ENCODE peak calls at places on chromosomes 7 and 10, in six cellular contexts. K is PC-3; Z is CD8-positive, alpha-beta T cell; W is body of pancreas; Q is A549; X is hepatocyte. F is an unnamed sample.

GRCh38 chr7:40516376-40516775 is 381.6 kb downstream of the SUGCT start:
- DNase-seq in K (no peak), Z (no peak), W (no peak), Q (no peak), X (no peak), F (no peak)

GRCh38 chr10:7107287-7107686 is 303.5 kb downstream of the SFMBT2 start:
- DNase-seq in K (no peak), Z (no peak), W (no peak), Q (no peak), X (peak), F (no peak)

GRCh38 chr10:99235872-99236626 is 397 bp upstream of the HPSE2 start:
- DNase-seq in K (no peak), Z (no peak), W (peak), Q (no peak), X (peak), F (no peak)

GRCh38 chr7:124801330-124801895 is 35.8 kb upstream of the GPR37 start:
- DNase-seq in K (no peak), Z (no peak), W (no peak), Q (no peak), X (no peak), F (no peak)

GRCh38 chr7:51613911-51614344 is 297.3 kb upstream of the COBL start:
- DNase-seq in K (no peak), Z (no peak), W (no peak), Q (no peak), X (no peak), F (no peak)

GRCh38 chr7:34315032-34315431 is 343.0 kb upstream of the NPSR1 start:
- DNase-seq in K (no peak), Z (no peak), W (no peak), Q (no peak), X (no peak), F (no peak)

GRCh38 chr7:2524808-2525140 is 5.2 kb downstream of the LFNG start:
- DNase-seq in K (no peak), Z (no peak), W (peak), Q (no peak), X (no peak), F (no peak)

GRCh38 chr7:116770941-116771340 is 91.4 kb upstream of the CAPZA2 start:
- DNase-seq in K (peak), Z (no peak), W (no peak), Q (no peak), X (no peak), F (no peak)

GRCh38 chr7:154299736-154300135 is 247.5 kb downstream of the DPP6 start:
- DNase-seq in K (no peak), Z (no peak), W (no peak), Q (no peak), X (no peak), F (no peak)

GRCh38 chr7:27689045-27689877 is 26.6 kb upstream of the HIBADH start:
- DNase-seq in K (peak), Z (no peak), W (peak), Q (no peak), X (peak), F (peak)

GRCh38 chr7:82624337-82624736 is 180.8 kb upstream of the CACNA2D1 start:
- DNase-seq in K (peak), Z (no peak), W (no peak), Q (no peak), X (no peak), F (no peak)

GRCh38 chr7:37342665-37343471 is 105.8 kb downstream of the ELMO1 start:
- DNase-seq in K (no peak), Z (peak), W (no peak), Q (no peak), X (no peak), F (peak)

GRCh38 chr7:38932509-38933168 is 23.6 kb upstream of the VPS41 start:
- DNase-seq in K (peak), Z (peak), W (peak), Q (peak), X (peak), F (peak)

GRCh38 chr7:107661865-107662379 is 1.3 kb downstream of the SLC26A4 start:
- DNase-seq in K (no peak), Z (no peak), W (no peak), Q (peak), X (no peak), F (no peak)

GRCh38 chr10:45091968-45092367 is 91.2 kb downstream of the ZNF22 start:
- DNase-seq in K (no peak), Z (no peak), W (no peak), Q (no peak), X (no peak), F (no peak)

GRCh38 chr7:5428470-5429252 is 5.0 kb upstream of the TNRC18 start:
- DNase-seq in K (peak), Z (no peak), W (peak), Q (no peak), X (peak), F (no peak)

GRCh38 chr7:85184599-85185354 is 2.1 kb downstream of the SEMA3D start:
- DNase-seq in K (peak), Z (no peak), W (peak), Q (no peak), X (peak), F (no peak)

GRCh38 chr10:92240289-92241157 is 50.4 kb downstream of the CPEB3 start:
- DNase-seq in K (peak), Z (peak), W (peak), Q (peak), X (peak), F (peak)

GRCh38 chr10:78215645-78216044 is 182.0 kb downstream of the RPS24 start:
- DNase-seq in K (no peak), Z (no peak), W (peak), Q (no peak), X (peak), F (no peak)

GRCh38 chr10:61901829-61902447 is 439 bp downstream of the ARID5B start:
- DNase-seq in K (no peak), Z (peak), W (peak), Q (peak), X (peak), F (no peak)

GRCh38 chr10:118804262-118804773 is 49.5 kb upstream of the CACUL1 start:
- DNase-seq in K (no peak), Z (no peak), W (no peak), Q (no peak), X (no peak), F (no peak)

GRCh38 chr7:74403521-74404387 is 50.0 kb upstream of the GTF2IRD1 start:
- DNase-seq in K (no peak), Z (no peak), W (no peak), Q (no peak), X (no peak), F (no peak)

GRCh38 chr10:115956225-115957009 is 316.6 kb downstream of the GFRA1 start:
- DNase-seq in K (peak), Z (no peak), W (no peak), Q (no peak), X (no peak), F (no peak)

GRCh38 chr10:131930586-131931330 is 29.9 kb downstream of the PPP2R2D start:
- DNase-seq in K (no peak), Z (no peak), W (no peak), Q (no peak), X (no peak), F (no peak)

GRCh38 chr10:86899670-86900276 is 57.6 kb downstream of the MMRN2 start:
- DNase-seq in K (peak), Z (peak), W (peak), Q (peak), X (peak), F (peak)

GRCh38 chr10:47282657-47283018 is 17.4 kb upstream of the GDF10 start:
- DNase-seq in K (no peak), Z (no peak), W (no peak), Q (no peak), X (no peak), F (no peak)

GRCh38 chr7:4684826-4685225 is 2.7 kb downstream of the FOXK1 start:
- DNase-seq in K (no peak), Z (no peak), W (no peak), Q (no peak), X (no peak), F (no peak)

GRCh38 chr10:114492351-114493037 is 88.2 kb upstream of the AFAP1L2 start:
- DNase-seq in K (no peak), Z (no peak), W (no peak), Q (no peak), X (no peak), F (no peak)

GRCh38 chr7:128108641-128109423 is 77.6 kb upstream of the LRRC4 start:
- DNase-seq in K (no peak), Z (no peak), W (no peak), Q (no peak), X (no peak), F (no peak)

GRCh38 chr7:128106840-128107239 is 75.6 kb upstream of the LRRC4 start:
- DNase-seq in K (no peak), Z (no peak), W (no peak), Q (no peak), X (no peak), F (no peak)

GRCh38 chr7:128105228-128106022 is 74.2 kb upstream of the LRRC4 start:
- DNase-seq in K (no peak), Z (no peak), W (no peak), Q (no peak), X (no peak), F (no peak)

GRCh38 chr7:128110641-128111365 is 79.6 kb upstream of the LRRC4 start:
- DNase-seq in K (no peak), Z (no peak), W (no peak), Q (no peak), X (no peak), F (peak)

DNA sequence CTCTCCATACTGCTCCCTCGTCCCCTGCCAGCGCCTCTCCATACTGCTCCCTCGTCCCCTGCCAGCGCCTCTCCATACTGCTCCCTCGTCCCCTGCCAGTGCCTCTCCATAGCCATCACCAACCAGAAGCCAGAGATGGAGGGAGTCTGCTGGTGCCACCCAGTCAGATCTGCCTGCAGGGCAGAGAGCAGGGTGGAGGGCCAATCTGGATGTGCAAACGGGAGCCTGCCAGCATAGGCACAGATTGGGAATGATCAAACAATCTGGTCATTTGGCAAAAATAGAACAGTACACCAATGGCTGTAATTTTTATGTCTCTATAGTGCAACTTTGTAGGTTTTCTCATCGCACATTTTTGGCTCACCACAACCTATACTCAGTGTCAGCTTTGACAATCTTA is 76.9 kb upstream of the LRRC4 start:
- DNase-seq in K (no peak), Z (no peak), W (no peak), Q (no peak), X (no peak), F (no peak)
- H3K27ac ChIP-seq in K (no peak), Z (no peak), W (no peak), Q (no peak), X (no peak), F (no peak)

GRCh38 chr10:3495281-3495680 is 289.7 kb downstream of the KLF6 start:
- DNase-seq in K (no peak), Z (no peak), W (no peak), Q (no peak), X (no peak), F (no peak)

GRCh38 chr10:3493621-3494020 is 291.4 kb downstream of the KLF6 start:
- DNase-seq in K (peak), Z (no peak), W (no peak), Q (no peak), X (no peak), F (no peak)

GRCh38 chr10:3494879-3495230 is 290.2 kb downstream of the KLF6 start:
- DNase-seq in K (no peak), Z (no peak), W (no peak), Q (no peak), X (no peak), F (no peak)

GRCh38 chr10:3496138-3496537 is 288.9 kb downstream of the KLF6 start:
- DNase-seq in K (no peak), Z (no peak), W (no peak), Q (no peak), X (no peak), F (no peak)

DNA sequence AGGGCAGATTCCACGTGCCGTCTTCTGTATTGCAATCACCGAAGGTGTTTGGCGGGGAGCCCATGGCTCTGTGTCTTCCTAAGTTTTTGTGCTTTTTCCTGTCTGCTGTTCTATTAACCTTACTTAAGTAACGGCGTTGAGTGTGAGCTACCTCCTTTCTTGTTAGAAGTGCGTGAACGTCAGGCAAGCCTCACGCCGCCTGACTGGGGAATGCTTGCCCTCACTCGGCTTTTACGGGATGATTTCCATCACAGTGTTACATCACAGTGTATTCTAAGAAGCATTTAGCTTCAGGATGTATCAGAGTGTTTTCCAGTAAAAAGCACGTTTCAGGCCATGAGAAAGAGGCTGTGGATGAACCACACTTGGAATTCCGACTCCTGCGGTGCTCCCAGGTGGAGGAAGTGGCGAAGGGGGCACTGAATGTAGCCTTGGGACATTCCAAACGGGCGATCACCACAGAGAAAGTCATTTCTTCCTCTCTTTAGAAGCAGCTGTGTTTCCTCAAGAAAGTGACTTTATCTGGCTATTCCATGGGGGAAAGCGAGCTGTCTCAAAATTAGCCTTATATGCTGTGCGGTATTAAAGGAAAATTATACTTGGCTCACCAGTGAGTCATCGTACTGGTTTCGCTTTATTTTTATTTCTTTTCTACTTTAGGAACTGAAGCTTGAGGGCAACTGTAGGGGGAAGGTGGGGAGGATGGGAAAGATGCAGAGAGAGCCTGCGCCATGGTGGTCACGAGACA is 290.7 kb downstream of the KLF6 start:
- DNase-seq in K (no peak), Z (no peak), W (no peak), Q (no peak), X (no peak), F (no peak)
- H3K27ac ChIP-seq in K (no peak), Z (no peak), W (no peak), Q (no peak), X (peak), F (no peak)

DNA sequence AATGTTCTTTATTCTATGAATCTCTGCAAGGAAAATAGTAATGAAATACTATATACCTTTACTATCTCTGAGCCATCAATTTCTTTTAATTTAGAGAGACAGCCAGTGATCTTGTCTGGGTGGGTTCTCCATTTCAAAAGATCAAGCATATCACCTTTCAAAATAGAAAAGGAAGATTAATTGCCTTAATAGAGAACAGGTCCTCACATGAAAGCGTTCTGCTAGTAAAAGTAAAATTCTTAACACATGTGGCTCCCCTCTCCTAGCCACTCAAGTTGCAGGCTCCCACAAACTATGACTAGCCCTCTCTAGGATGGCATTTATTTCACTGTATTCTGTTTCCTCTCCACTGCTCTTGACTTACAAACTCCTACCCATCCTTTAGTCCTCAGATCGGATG is 310.1 kb upstream of the IMMP2L start:
- DNase-seq in K (no peak), Z (no peak), W (no peak), Q (no peak), X (no peak), F (no peak)
- H3K27ac ChIP-seq in K (no peak), Z (no peak), W (no peak), Q (no peak), X (no peak), F (no peak)

GRCh38 chr7:130990178-130990832 is 256.3 kb upstream of the KLF14 start:
- DNase-seq in K (no peak), Z (peak), W (no peak), Q (no peak), X (no peak), F (peak)
- H3K27ac ChIP-seq in K (no peak), Z (no peak), W (no peak), Q (no peak), X (no peak), F (peak)

GRCh38 chr7:132576723-132577089 is 436 bp upstream of the PLXNA4 start:
- DNase-seq in K (no peak), Z (no peak), W (no peak), Q (no peak), X (peak), F (no peak)

GRCh38 chr7:132577206-132578049 is 1.2 kb upstream of the PLXNA4 start:
- DNase-seq in K (peak), Z (no peak), W (peak), Q (peak), X (peak), F (no peak)

GRCh38 chr7:132574281-132574680 is 2.0 kb downstream of the PLXNA4 start:
- DNase-seq in K (no peak), Z (no peak), W (no peak), Q (no peak), X (no peak), F (no peak)

GRCh38 chr7:132575987-132576722 is at the start of gene PLXNA4:
- DNase-seq in K (peak), Z (no peak), W (peak), Q (no peak), X (peak), F (no peak)

DNA sequence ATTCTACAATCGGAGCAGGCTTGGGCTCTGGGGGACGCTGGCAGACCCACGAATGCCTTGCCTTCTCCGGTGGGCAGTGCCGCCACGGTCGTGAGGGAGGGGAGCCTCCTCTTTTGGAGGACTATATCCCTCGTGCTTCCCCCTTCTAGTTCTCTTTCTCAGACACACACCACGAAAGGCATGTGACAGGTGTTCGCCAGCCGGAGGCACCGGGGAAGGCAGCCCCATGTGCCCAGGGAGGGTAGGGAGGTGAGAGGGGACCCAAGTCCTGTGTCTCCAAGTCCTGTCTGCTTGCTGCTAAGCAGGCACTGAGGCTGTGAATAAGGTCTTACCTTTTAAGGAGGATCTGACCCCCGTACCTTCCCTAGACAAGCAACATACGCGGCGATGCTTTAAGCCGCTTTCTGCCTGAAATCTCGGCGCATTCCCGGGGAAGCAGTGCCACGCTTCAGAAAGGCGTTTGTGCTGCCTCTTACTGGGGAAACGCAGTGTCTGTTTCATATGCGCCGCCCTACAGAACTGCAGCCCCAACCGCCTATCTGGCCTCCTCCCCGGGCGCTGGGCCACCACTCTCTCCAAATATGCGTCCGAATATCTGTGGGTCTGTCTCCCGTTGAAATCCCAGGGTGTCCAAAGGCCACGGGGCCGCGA is 809 bp downstream of the PLXNA4 start:
- DNase-seq in K (peak), Z (no peak), W (peak), Q (peak), X (peak), F (no peak)
- H3K27ac ChIP-seq in K (no peak), Z (no peak), W (no peak), Q (no peak), X (no peak), F (no peak)

DNA sequence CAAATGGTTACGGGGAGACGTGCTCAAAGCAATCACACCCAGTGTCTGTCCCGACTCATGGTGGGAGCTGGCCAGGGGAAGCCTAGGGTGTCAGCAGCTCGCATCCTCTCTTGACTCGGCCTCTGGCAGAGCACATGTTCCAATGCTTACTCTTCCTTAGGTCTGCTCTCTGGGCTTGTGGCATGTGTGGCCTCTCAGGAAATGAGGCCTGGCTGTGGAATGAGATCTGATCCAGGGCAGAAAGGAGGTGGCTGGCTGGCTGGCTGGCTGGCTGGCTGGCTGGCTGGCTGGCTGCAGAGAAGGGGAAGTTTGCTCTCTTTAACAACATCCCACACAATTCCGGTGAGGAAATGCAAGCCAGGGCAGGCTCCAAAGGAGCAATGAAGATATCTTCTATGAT is 153.4 kb downstream of the FANK1 start:
- DNase-seq in K (peak), Z (no peak), W (no peak), Q (no peak), X (no peak), F (no peak)
- H3K27ac ChIP-seq in K (peak), Z (no peak), W (no peak), Q (no peak), X (no peak), F (no peak)